ENCODE peak calls at places on chromosome 19, in six cellular contexts. One of them, this sample, is unnamed.

GRCh38 chr19:17160908-17161307 is 54.2 kb upstream of the USE1 start:
- DNase-seq in heart left ventricle: no peak
- DNase-seq in CD8-positive, alpha-beta T cell: no peak
- DNase-seq in lower lobe of right lung: no peak
- DNase-seq in substantia nigra: no peak
- DNase-seq in left ventricle myocardium inferior: no peak
- DNase-seq in this sample: no peak

GRCh38 chr19:43422689-43423066 is 8.0 kb downstream of the TEX101 start:
- DNase-seq in heart left ventricle: no peak
- DNase-seq in CD8-positive, alpha-beta T cell: no peak
- DNase-seq in lower lobe of right lung: no peak
- DNase-seq in substantia nigra: no peak
- DNase-seq in left ventricle myocardium inferior: no peak
- DNase-seq in this sample: no peak

GRCh38 chr19:14475251-14476073 is at the start of gene PTGER1:
- DNase-seq in heart left ventricle: no peak
- DNase-seq in CD8-positive, alpha-beta T cell: peak
- DNase-seq in lower lobe of right lung: no peak
- DNase-seq in substantia nigra: no peak
- DNase-seq in left ventricle myocardium inferior: no peak
- DNase-seq in this sample: peak

GRCh38 chr19:21693399-21693798 is 74.0 kb downstream of the ZNF100 start:
- DNase-seq in heart left ventricle: no peak
- DNase-seq in CD8-positive, alpha-beta T cell: no peak
- DNase-seq in lower lobe of right lung: no peak
- DNase-seq in substantia nigra: no peak
- DNase-seq in left ventricle myocardium inferior: no peak
- DNase-seq in this sample: no peak

GRCh38 chr19:16458391-16459128 is 13.2 kb downstream of the EPS15L1 start:
- DNase-seq in heart left ventricle: no peak
- DNase-seq in CD8-positive, alpha-beta T cell: no peak
- DNase-seq in lower lobe of right lung: no peak
- DNase-seq in substantia nigra: no peak
- DNase-seq in left ventricle myocardium inferior: no peak
- DNase-seq in this sample: no peak

GRCh38 chr19:35085947-35086346 is 29.7 kb upstream of the FXYD3 start:
- DNase-seq in heart left ventricle: no peak
- DNase-seq in CD8-positive, alpha-beta T cell: no peak
- DNase-seq in lower lobe of right lung: no peak
- DNase-seq in substantia nigra: no peak
- DNase-seq in left ventricle myocardium inferior: no peak
- DNase-seq in this sample: no peak

GRCh38 chr19:14450168-14450874 is 17.2 kb downstream of the PKN1 start:
- DNase-seq in heart left ventricle: peak
- DNase-seq in CD8-positive, alpha-beta T cell: peak
- DNase-seq in lower lobe of right lung: no peak
- DNase-seq in substantia nigra: no peak
- DNase-seq in left ventricle myocardium inferior: no peak
- DNase-seq in this sample: peak

GRCh38 chr19:16197188-16197621 is 506 bp upstream of the AP1M1 start:
- DNase-seq in heart left ventricle: no peak
- DNase-seq in CD8-positive, alpha-beta T cell: no peak
- DNase-seq in lower lobe of right lung: no peak
- DNase-seq in substantia nigra: no peak
- DNase-seq in left ventricle myocardium inferior: no peak
- DNase-seq in this sample: peak

GRCh38 chr19:12828494-12828893 is 5.9 kb downstream of the RTBDN start:
- DNase-seq in heart left ventricle: no peak
- DNase-seq in CD8-positive, alpha-beta T cell: no peak
- DNase-seq in lower lobe of right lung: no peak
- DNase-seq in substantia nigra: no peak
- DNase-seq in left ventricle myocardium inferior: no peak
- DNase-seq in this sample: no peak

GRCh38 chr19:35363001-35363590 is 4.8 kb downstream of the FFAR3 start:
- DNase-seq in heart left ventricle: no peak
- DNase-seq in CD8-positive, alpha-beta T cell: no peak
- DNase-seq in lower lobe of right lung: no peak
- DNase-seq in substantia nigra: no peak
- DNase-seq in left ventricle myocardium inferior: no peak
- DNase-seq in this sample: no peak

GRCh38 chr19:2610637-2611482 is 91.6 kb downstream of the GNG7 start:
- DNase-seq in heart left ventricle: peak
- DNase-seq in CD8-positive, alpha-beta T cell: peak
- DNase-seq in lower lobe of right lung: peak
- DNase-seq in substantia nigra: no peak
- DNase-seq in left ventricle myocardium inferior: peak
- DNase-seq in this sample: peak

GRCh38 chr19:51904331-51905165 is at the start of gene ZNF649:
- DNase-seq in heart left ventricle: peak
- DNase-seq in CD8-positive, alpha-beta T cell: peak
- DNase-seq in lower lobe of right lung: peak
- DNase-seq in substantia nigra: peak
- DNase-seq in left ventricle myocardium inferior: peak
- DNase-seq in this sample: peak

GRCh38 chr19:3046621-3047306 is 15.5 kb downstream of the TLE5 start:
- DNase-seq in heart left ventricle: no peak
- DNase-seq in CD8-positive, alpha-beta T cell: no peak
- DNase-seq in lower lobe of right lung: peak
- DNase-seq in substantia nigra: no peak
- DNase-seq in left ventricle myocardium inferior: no peak
- DNase-seq in this sample: no peak

GRCh38 chr19:12788682-12789097 is 2.6 kb upstream of the JUNB start:
- DNase-seq in heart left ventricle: peak
- DNase-seq in CD8-positive, alpha-beta T cell: peak
- DNase-seq in lower lobe of right lung: peak
- DNase-seq in substantia nigra: no peak
- DNase-seq in left ventricle myocardium inferior: peak
- DNase-seq in this sample: peak

GRCh38 chr19:17610384-17610783 is 54.9 kb downstream of the COLGALT1 start:
- DNase-seq in heart left ventricle: no peak
- DNase-seq in CD8-positive, alpha-beta T cell: no peak
- DNase-seq in lower lobe of right lung: no peak
- DNase-seq in substantia nigra: no peak
- DNase-seq in left ventricle myocardium inferior: no peak
- DNase-seq in this sample: no peak

GRCh38 chr19:30090963-30091362 is 148.9 kb downstream of the URI1 start:
- DNase-seq in heart left ventricle: no peak
- DNase-seq in CD8-positive, alpha-beta T cell: no peak
- DNase-seq in lower lobe of right lung: no peak
- DNase-seq in substantia nigra: no peak
- DNase-seq in left ventricle myocardium inferior: no peak
- DNase-seq in this sample: no peak

GRCh38 chr19:7366701-7367420 is 18.1 kb downstream of the ARHGEF18 start:
- DNase-seq in heart left ventricle: no peak
- DNase-seq in CD8-positive, alpha-beta T cell: no peak
- DNase-seq in lower lobe of right lung: no peak
- DNase-seq in substantia nigra: no peak
- DNase-seq in left ventricle myocardium inferior: no peak
- DNase-seq in this sample: peak

GRCh38 chr19:30070198-30070969 is 128.3 kb downstream of the URI1 start:
- DNase-seq in heart left ventricle: no peak
- DNase-seq in CD8-positive, alpha-beta T cell: no peak
- DNase-seq in lower lobe of right lung: no peak
- DNase-seq in substantia nigra: no peak
- DNase-seq in left ventricle myocardium inferior: no peak
- DNase-seq in this sample: no peak

GRCh38 chr19:29812080-29812880 is 489 bp downstream of the CCNE1 start:
- DNase-seq in heart left ventricle: peak
- DNase-seq in CD8-positive, alpha-beta T cell: no peak
- DNase-seq in lower lobe of right lung: peak
- DNase-seq in substantia nigra: no peak
- DNase-seq in left ventricle myocardium inferior: peak
- DNase-seq in this sample: no peak

GRCh38 chr19:3580156-3580955 is 4.9 kb upstream of the GIPC3 start:
- DNase-seq in heart left ventricle: no peak
- DNase-seq in CD8-positive, alpha-beta T cell: no peak
- DNase-seq in lower lobe of right lung: no peak
- DNase-seq in substantia nigra: no peak
- DNase-seq in left ventricle myocardium inferior: no peak
- DNase-seq in this sample: peak

GRCh38 chr19:55340144-55340783 is 588 bp downstream of the KMT5C start:
- DNase-seq in heart left ventricle: no peak
- DNase-seq in CD8-positive, alpha-beta T cell: peak
- DNase-seq in lower lobe of right lung: peak
- DNase-seq in substantia nigra: no peak
- DNase-seq in left ventricle myocardium inferior: no peak
- DNase-seq in this sample: no peak
- H3K27ac ChIP-seq in heart left ventricle: peak
- H3K27ac ChIP-seq in CD8-positive, alpha-beta T cell: peak
- H3K27ac ChIP-seq in lower lobe of right lung: peak
- H3K27ac ChIP-seq in substantia nigra: peak
- H3K27ac ChIP-seq in left ventricle myocardium inferior: peak
- H3K27ac ChIP-seq in this sample: no peak

GRCh38 chr19:5683177-5683886 is 2.5 kb downstream of the HSD11B1L start:
- DNase-seq in heart left ventricle: no peak
- DNase-seq in CD8-positive, alpha-beta T cell: no peak
- DNase-seq in lower lobe of right lung: no peak
- DNase-seq in substantia nigra: no peak
- DNase-seq in left ventricle myocardium inferior: no peak
- DNase-seq in this sample: no peak

GRCh38 chr19:5686326-5686646 is 3.8 kb upstream of the RPL36 start:
- DNase-seq in heart left ventricle: no peak
- DNase-seq in CD8-positive, alpha-beta T cell: no peak
- DNase-seq in lower lobe of right lung: no peak
- DNase-seq in substantia nigra: no peak
- DNase-seq in left ventricle myocardium inferior: no peak
- DNase-seq in this sample: no peak

GRCh38 chr19:5684694-5685430 is 4.0 kb downstream of the HSD11B1L start:
- DNase-seq in heart left ventricle: no peak
- DNase-seq in CD8-positive, alpha-beta T cell: no peak
- DNase-seq in lower lobe of right lung: peak
- DNase-seq in substantia nigra: no peak
- DNase-seq in left ventricle myocardium inferior: no peak
- DNase-seq in this sample: no peak

GRCh38 chr19:5687360-5688198 is 2.5 kb upstream of the RPL36 start:
- DNase-seq in heart left ventricle: no peak
- DNase-seq in CD8-positive, alpha-beta T cell: no peak
- DNase-seq in lower lobe of right lung: peak
- DNase-seq in substantia nigra: no peak
- DNase-seq in left ventricle myocardium inferior: no peak
- DNase-seq in this sample: no peak

GRCh38 chr19:5686647-5687359 is 3.3 kb upstream of the RPL36 start:
- DNase-seq in heart left ventricle: peak
- DNase-seq in CD8-positive, alpha-beta T cell: peak
- DNase-seq in lower lobe of right lung: peak
- DNase-seq in substantia nigra: peak
- DNase-seq in left ventricle myocardium inferior: peak
- DNase-seq in this sample: peak
- H3K27ac ChIP-seq in heart left ventricle: peak
- H3K27ac ChIP-seq in CD8-positive, alpha-beta T cell: peak
- H3K27ac ChIP-seq in lower lobe of right lung: peak
- H3K27ac ChIP-seq in substantia nigra: peak
- H3K27ac ChIP-seq in left ventricle myocardium inferior: peak
- H3K27ac ChIP-seq in this sample: no peak

GRCh38 chr19:6216236-6216995 is 63.4 kb downstream of the MLLT1 start:
- DNase-seq in heart left ventricle: peak
- DNase-seq in CD8-positive, alpha-beta T cell: no peak
- DNase-seq in lower lobe of right lung: no peak
- DNase-seq in substantia nigra: no peak
- DNase-seq in left ventricle myocardium inferior: no peak
- DNase-seq in this sample: no peak
- H3K27ac ChIP-seq in heart left ventricle: no peak
- H3K27ac ChIP-seq in CD8-positive, alpha-beta T cell: no peak
- H3K27ac ChIP-seq in lower lobe of right lung: peak
- H3K27ac ChIP-seq in substantia nigra: no peak
- H3K27ac ChIP-seq in left ventricle myocardium inferior: peak
- H3K27ac ChIP-seq in this sample: no peak

GRCh38 chr19:48660854-48661731 is 11.7 kb downstream of the NTN5 start:
- DNase-seq in heart left ventricle: peak
- DNase-seq in CD8-positive, alpha-beta T cell: peak
- DNase-seq in lower lobe of right lung: peak
- DNase-seq in substantia nigra: peak
- DNase-seq in left ventricle myocardium inferior: peak
- DNase-seq in this sample: peak
- H3K27ac ChIP-seq in heart left ventricle: peak
- H3K27ac ChIP-seq in CD8-positive, alpha-beta T cell: peak
- H3K27ac ChIP-seq in lower lobe of right lung: peak
- H3K27ac ChIP-seq in substantia nigra: peak
- H3K27ac ChIP-seq in left ventricle myocardium inferior: peak
- H3K27ac ChIP-seq in this sample: no peak

DNA sequence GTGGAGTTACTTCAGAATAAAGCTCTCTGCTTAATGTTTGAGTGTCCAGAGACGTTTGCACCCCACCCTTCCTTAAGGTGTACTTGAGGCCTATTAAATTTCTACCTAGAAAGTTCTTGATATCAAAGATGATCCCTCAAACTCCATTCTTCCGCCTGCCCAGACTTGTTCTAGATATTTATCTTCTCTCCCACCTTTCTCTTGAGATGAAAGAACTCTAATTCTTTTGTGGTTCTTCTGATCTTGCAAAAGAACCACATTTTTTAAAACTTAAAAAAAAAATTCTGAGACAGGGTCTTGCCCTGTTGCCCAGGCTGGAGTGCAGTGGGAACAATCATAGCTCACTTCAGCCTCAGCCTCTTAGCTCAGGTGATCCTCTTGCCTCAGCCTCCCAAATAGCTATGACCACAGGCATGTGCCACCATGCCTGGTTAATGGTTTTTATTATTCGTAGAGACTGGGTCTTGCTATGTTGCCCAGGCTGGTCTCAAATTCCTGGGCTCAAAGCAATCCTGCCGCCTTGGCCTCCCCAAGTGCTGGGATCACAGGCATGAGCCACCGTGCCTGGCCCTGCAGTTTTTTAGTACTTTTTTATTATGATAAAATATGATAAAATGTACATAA is 94.3 kb downstream of the SIPA1L3 start:
- DNase-seq in heart left ventricle: no peak
- DNase-seq in CD8-positive, alpha-beta T cell: no peak
- DNase-seq in lower lobe of right lung: no peak
- DNase-seq in substantia nigra: no peak
- DNase-seq in left ventricle myocardium inferior: no peak
- DNase-seq in this sample: no peak
- H3K27ac ChIP-seq in heart left ventricle: no peak
- H3K27ac ChIP-seq in CD8-positive, alpha-beta T cell: no peak
- H3K27ac ChIP-seq in lower lobe of right lung: no peak
- H3K27ac ChIP-seq in substantia nigra: no peak
- H3K27ac ChIP-seq in left ventricle myocardium inferior: peak
- H3K27ac ChIP-seq in this sample: peak

DNA sequence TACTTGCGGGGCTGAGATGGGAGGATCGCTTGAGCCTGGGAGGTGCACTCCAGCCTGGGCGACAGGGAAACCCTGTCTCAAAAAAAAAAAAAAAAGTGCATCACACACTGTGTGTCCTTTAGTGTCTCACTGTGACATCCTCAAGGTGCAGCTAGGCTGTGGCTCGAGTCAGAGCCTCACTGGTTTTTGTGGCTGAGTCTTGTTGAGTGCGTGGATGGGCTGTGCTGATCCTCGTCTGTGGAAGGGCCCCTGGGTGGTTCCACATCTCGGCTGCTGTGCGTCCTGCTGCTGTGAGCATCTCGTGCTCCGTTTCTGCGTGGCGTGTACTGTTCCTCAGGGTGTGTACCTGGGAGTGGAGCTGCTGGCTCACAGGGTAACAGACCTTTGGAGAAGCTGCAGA is 11.2 kb downstream of the STK11 start:
- DNase-seq in heart left ventricle: no peak
- DNase-seq in CD8-positive, alpha-beta T cell: no peak
- DNase-seq in lower lobe of right lung: no peak
- DNase-seq in substantia nigra: no peak
- DNase-seq in left ventricle myocardium inferior: no peak
- DNase-seq in this sample: no peak
- H3K27ac ChIP-seq in heart left ventricle: peak
- H3K27ac ChIP-seq in CD8-positive, alpha-beta T cell: no peak
- H3K27ac ChIP-seq in lower lobe of right lung: peak
- H3K27ac ChIP-seq in substantia nigra: no peak
- H3K27ac ChIP-seq in left ventricle myocardium inferior: peak
- H3K27ac ChIP-seq in this sample: peak